ENCODE peak calls at places on chromosomes 2 and 18, in eight cellular contexts. J is MM.1S; P is hepatocyte; B is neuronal stem cell; K is effector memory CD4-positive, alpha-beta T cell; W is IMR-90; T is lower lobe of right lung; Q is upper lobe of right lung. G is an unnamed sample. For H3K4me1, the result is how much of the 10 kb centered on the place peaks cover.

GRCh38 chr2:10720983-10721343 is 467 bp upstream of the ATP6V1C2 start:
- DNase-seq in J (peak), P (no peak), B (no peak), K (no peak), W (no peak), T (peak), Q (no peak), G (no peak)

GRCh38 chr2:25159947-25160346 is 8.4 kb downstream of the POMC start:
- DNase-seq in J (no peak), P (peak), B (no peak), K (no peak), W (peak), T (peak), Q (peak), G (no peak)

GRCh38 chr2:217438821-217439220 is 564.0 kb downstream of the TNS1 start:
- DNase-seq in J (no peak), P (no peak), B (no peak), K (no peak), W (no peak), T (no peak), Q (no peak), G (no peak)

GRCh38 chr2:241575624-241576292 is 17.2 kb downstream of the BOK start:
- DNase-seq in J (no peak), P (no peak), B (no peak), K (no peak), W (no peak), T (peak), Q (no peak), G (no peak)

GRCh38 chr2:55425449-55425848 is 5.8 kb upstream of the CCDC88A start:
- DNase-seq in J (no peak), P (peak), B (no peak), K (no peak), W (peak), T (no peak), Q (no peak), G (no peak)

GRCh38 chr18:76412818-76413565 is 82.0 kb downstream of the ZNF516 start:
- DNase-seq in J (no peak), P (no peak), B (no peak), K (no peak), W (peak), T (no peak), Q (no peak), G (no peak)

GRCh38 chr18:25136416-25137132 is 215.4 kb downstream of the ZNF521 start:
- DNase-seq in J (no peak), P (peak), B (no peak), K (no peak), W (no peak), T (no peak), Q (no peak), G (no peak)

GRCh38 chr18:45363258-45363657 is 252.0 kb upstream of the SLC14A2 start:
- DNase-seq in J (no peak), P (no peak), B (no peak), K (no peak), W (no peak), T (no peak), Q (no peak), G (no peak)

GRCh38 chr2:1922402-1923025 is 178.2 kb upstream of the PXDN start:
- DNase-seq in J (no peak), P (no peak), B (no peak), K (no peak), W (no peak), T (no peak), Q (no peak), G (no peak)

GRCh38 chr2:41806286-41806685 is 241.5 kb upstream of the PKDCC start:
- DNase-seq in J (no peak), P (no peak), B (no peak), K (no peak), W (no peak), T (no peak), Q (no peak), G (no peak)

DNA sequence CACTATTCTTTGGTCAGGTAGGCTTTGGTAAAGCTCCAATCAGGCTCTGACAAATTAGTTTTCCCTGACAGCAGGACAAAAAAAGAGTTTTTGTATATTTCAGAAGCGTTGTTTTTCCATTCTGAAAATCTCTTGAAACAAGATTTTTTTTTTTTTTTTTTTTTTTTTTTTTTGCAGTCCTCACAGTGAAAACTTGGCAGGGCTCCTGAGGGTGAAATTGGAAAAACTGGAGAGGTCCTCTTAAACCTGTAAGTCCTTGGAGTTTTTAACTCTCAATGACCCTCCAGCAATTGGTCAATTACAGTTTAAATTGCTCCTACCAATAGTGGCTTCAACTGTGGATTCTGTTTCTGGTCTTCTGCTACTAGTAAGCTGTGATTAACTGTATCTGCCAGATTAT is 244.5 kb upstream of the PKDCC start:
- DNase-seq in J (no peak), P (no peak), B (no peak), K (no peak), W (no peak), T (no peak), Q (no peak), G (no peak)
- H3K4me1 ChIP-seq in J (under half), P (under half), B (under half), K (under half), W (under half), T (under half), Q (under half), G (under half)

DNA sequence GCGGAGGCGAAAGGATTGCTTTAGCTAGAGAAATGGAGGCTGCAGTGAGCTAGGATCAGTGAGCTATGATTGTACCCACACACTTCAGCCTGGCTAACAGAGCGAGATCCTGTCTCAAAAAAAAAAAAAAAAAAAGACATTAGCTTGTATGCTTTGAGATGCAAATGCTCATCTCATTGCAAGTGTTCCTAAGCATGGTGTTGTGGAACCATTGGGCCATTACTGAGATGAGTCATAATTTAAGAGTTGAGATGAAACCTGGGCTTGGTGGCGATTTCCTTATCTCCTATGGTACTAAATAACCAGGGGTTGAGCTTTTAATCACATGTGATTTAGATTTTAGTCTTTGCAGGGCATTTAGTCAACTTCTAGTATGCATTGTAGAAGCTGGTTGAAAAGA is 2.2 kb downstream of the PLEKHA3 start:
- DNase-seq in J (no peak), P (peak), B (no peak), K (no peak), W (no peak), T (no peak), Q (no peak), G (no peak)
- H3K4me1 ChIP-seq in J (under half), P (under half), B (under half), K (under half), W (under half), T (half or more), Q (half or more), G (half or more)

DNA sequence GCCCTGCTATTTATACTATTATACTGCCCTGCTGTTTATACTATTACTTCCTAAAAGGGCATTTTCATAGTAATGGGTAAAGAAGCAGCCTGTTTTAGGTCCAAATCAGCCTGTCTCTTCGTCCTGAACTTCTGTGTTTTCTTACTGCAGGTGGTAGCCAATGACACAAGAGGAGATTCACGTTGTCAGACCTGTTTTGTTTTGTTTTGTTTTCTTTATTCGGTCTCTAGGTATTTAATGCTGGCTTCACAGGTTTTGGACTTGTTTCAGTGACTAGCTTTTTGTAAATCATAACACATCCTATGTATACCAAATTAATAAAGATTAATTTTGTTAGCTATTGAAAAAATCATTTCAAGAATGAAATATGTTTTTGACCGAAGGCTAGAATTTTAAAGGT is 116.4 kb downstream of the MAP3K20 start:
- DNase-seq in J (no peak), P (no peak), B (no peak), K (no peak), W (no peak), T (no peak), Q (no peak), G (no peak)
- H3K4me1 ChIP-seq in J (under half), P (under half), B (under half), K (under half), W (under half), T (under half), Q (under half), G (under half)

DNA sequence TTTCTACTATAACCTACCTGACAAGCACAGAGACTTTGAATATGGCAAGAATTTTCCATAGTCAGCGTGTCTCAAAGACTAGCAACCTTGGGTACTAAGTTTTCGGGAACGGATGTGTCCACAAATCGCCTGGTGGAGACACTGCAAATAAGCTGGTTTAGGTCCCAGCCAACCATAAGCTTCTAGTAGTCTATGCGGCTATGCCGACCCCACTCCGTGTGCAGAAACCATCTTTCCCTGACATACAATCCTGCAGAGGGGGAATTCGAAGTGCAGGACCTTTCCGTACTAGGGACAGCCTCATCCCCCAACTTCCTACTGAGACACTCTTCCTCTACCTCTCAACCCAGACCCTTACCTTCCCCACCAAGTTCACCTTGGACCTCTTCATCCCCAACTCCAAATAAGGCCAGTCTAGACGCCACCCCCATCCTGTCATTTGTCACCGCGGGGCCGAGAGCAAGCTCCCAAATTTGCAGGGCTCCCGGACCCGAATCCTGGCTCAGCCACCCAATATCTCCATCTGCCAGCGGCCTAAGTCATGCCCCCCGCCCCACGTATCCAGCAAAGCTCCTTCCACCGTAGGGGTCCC is 548 bp downstream of the SUCLG1 start:
- DNase-seq in J (peak), P (peak), B (no peak), K (no peak), W (peak), T (no peak), Q (no peak), G (no peak)
- H3K4me1 ChIP-seq in J (under half), P (under half), B (under half), K (under half), W (under half), T (under half), Q (under half), G (under half)

GRCh38 chr18:23968638-23969037 is 45.9 kb upstream of the TTC39C start:
- DNase-seq in J (no peak), P (no peak), B (no peak), K (no peak), W (no peak), T (no peak), Q (no peak), G (no peak)
- H3K4me1 ChIP-seq in J (under half), P (under half), B (under half), K (half or more), W (under half), T (under half), Q (under half), G (half or more)

DNA sequence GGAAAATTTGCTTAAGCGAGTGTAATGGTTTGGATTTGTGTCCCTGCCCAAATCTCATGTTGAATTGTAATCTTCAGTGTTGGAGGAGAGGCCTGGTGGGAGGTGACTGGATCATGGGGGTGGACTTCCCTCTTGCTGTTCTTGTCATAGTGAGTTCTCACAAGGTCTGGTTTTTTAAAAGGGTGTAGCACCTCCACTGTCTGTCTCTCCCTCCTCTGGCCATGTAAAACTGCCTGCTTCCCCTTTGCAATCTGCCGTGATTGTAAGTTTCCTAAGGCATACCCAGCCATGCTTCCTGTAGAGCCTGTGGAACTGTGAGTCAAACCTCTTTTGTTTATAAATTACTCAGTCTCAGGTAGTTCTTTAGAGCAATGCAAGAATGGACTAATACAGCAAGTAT is 6.6 kb downstream of the YIPF4 start:
- DNase-seq in J (no peak), P (no peak), B (no peak), K (no peak), W (peak), T (no peak), Q (no peak), G (no peak)
- H3K4me1 ChIP-seq in J (under half), P (under half), B (under half), K (under half), W (under half), T (under half), Q (under half), G (half or more)

G was measured in CD4-positive, alpha-beta memory T cell.